ENCODE peak calls at places on chromosomes 16 and 17, in ten cellular contexts. G is effector memory CD4-positive, alpha-beta T cell; S is NCI-H2227 treated with DMSO at 0.1 percent for 48 hours; K is activated naive CD8-positive, alpha-beta T cell treated with anti-CD3 and anti-CD28 coated beads for 36 hours; B is activated T-helper 1 cell treated with anti-CD3 and anti-CD28 coated beads, Interleukin-12 subunit alpha, Interleukin-12 subunit beta, Interleukin-2, Interleukin-4 antibody, amounts not matched to agents 30 ng/mL and 10 ng/mL and 1 ng/mL, durations not matched to agents 14 hours and 24 hours and 36 hours; Z is NCI-H1694; L is choroid plexus epithelial cell; U is M059J; I is HEK293T; H is GM03348. W is an unnamed sample.

GRCh38 chr17:55093358-55093757 is 124.8 kb downstream of the STXBP4 start:
- DNase-seq in L (peak; percentile 49), G (no peak), U (peak; percentile 20), K (no peak), H (no peak), I (no peak), Z (no peak), B (no peak), S (no peak), W (no peak)

GRCh38 chr16:66175580-66175979 is 190.9 kb upstream of the CDH5 start:
- DNase-seq in Z (no peak), S (no peak), B (no peak), K (no peak), U (no peak), G (no peak), H (no peak), I (no peak), L (no peak), W (no peak)

GRCh38 chr16:74713325-74713724 is 12.7 kb upstream of the MLKL start:
- DNase-seq in G (no peak), K (no peak), H (no peak), I (no peak), L (no peak), Z (no peak), U (no peak), S (no peak), B (no peak), W (no peak)

GRCh38 chr16:57536306-57537193 is at the start of gene CCDC102A:
- DNase-seq in U (no peak), B (no peak), Z (no peak), L (no peak), I (peak; percentile 67), G (no peak), H (peak; percentile 84), S (no peak), K (peak; percentile 62), W (peak; percentile 69)

GRCh38 chr17:8639709-8640108 is 9.2 kb upstream of the MYH10 start:
- DNase-seq in G (no peak), I (no peak), K (no peak), U (no peak), B (no peak), Z (no peak), H (no peak), L (no peak), S (no peak), W (no peak)

GRCh38 chr17:74369665-74370490 is 2.6 kb downstream of the GPR142 start:
- DNase-seq in L (no peak), K (no peak), Z (no peak), S (no peak), G (no peak), U (no peak), H (no peak), I (no peak), B (no peak), W (no peak)

GRCh38 chr17:47276868-47277267 is 23.2 kb downstream of the ITGB3 start:
- DNase-seq in K (no peak), G (no peak), U (peak; percentile 91), I (peak; percentile 77), B (no peak), L (peak; percentile 67), S (peak; percentile 67), Z (peak; percentile 87), H (peak; percentile 72), W (no peak)

GRCh38 chr16:66360624-66361324 is 5.7 kb upstream of the CDH5 start:
- DNase-seq in K (no peak), Z (no peak), G (no peak), S (no peak), U (no peak), B (no peak), I (no peak), L (no peak), H (no peak), W (no peak)

GRCh38 chr16:80117731-80118130 is 423.1 kb upstream of the DYNLRB2 start:
- DNase-seq in L (no peak), U (no peak), B (no peak), K (no peak), S (no peak), H (no peak), I (no peak), G (no peak), Z (no peak), W (no peak)

GRCh38 chr17:4394208-4395110 is 28.0 kb upstream of the UBE2G1 start:
- DNase-seq in L (no peak), H (no peak), B (no peak), K (no peak), Z (no peak), I (no peak), G (no peak), S (no peak), U (peak; percentile 78), W (peak; percentile 20)

GRCh38 chr16:3095869-3096268 is 3.2 kb downstream of the ZSCAN10 start:
- DNase-seq in L (no peak), I (no peak), Z (no peak), K (peak; percentile 64), B (peak; percentile 57), U (peak; percentile 20), H (peak; percentile 41), G (peak; percentile 52), S (no peak), W (peak; percentile 90)

GRCh38 chr17:42979511-42980273 is at the start of gene PTGES3L:
- DNase-seq in H (peak; percentile 35), U (peak; percentile 75), G (no peak), S (peak; percentile 78), B (peak; percentile 8), Z (peak; percentile 69), L (peak; percentile 44), K (peak; percentile 49), I (peak; percentile 67), W (peak; percentile 82)

GRCh38 chr17:28949185-28950016 is 1.9 kb downstream of the PHF12 start:
- DNase-seq in I (no peak), L (peak; percentile 51), G (no peak), B (peak; percentile 54), Z (peak; percentile 25), H (peak; percentile 67), K (peak; percentile 71), S (peak; percentile 45), U (peak; percentile 71), W (peak; percentile 55)

GRCh38 chr16:57627184-57627871 is 1.1 kb upstream of the ADGRG1 start:
- DNase-seq in G (no peak), U (peak; percentile 98), I (no peak), K (no peak), H (peak; percentile 65), B (no peak), L (peak; percentile 91), S (peak; percentile 7), Z (no peak), W (no peak)

W was measured in GM13976.